ENCODE peak calls at places on chromosomes 6 and 20, in ten cellular contexts. E, C, L, I, W, U, S, H, X and J are unnamed samples.
A peak's percentile ranks its signal among the peaks of the same experiment; 100 is the strongest.

GRCh38 chr6:126077810-126078791 is 91.8 kb downstream of the TRMT11 start:
- DNase-seq in X (no peak), C (no peak), W (no peak), L (no peak), S (peak; percentile 91), U (peak; percentile 51), E (no peak), H (peak; percentile 57), I (no peak), J (no peak)

GRCh38 chr6:27091661-27092315 is 155.7 kb upstream of the PRSS16 start:
- DNase-seq in C (peak; percentile 84), L (peak; percentile 75), H (no peak), W (peak; percentile 89), X (no peak), S (peak; percentile 95), U (peak; percentile 95), E (no peak), I (no peak), J (peak; percentile 91)

GRCh38 chr6:129206761-129207330 is 323.9 kb downstream of the LAMA2 start:
- DNase-seq in L (no peak), C (no peak), X (no peak), E (no peak), S (no peak), H (no peak), I (no peak), W (no peak), U (no peak), J (no peak)

GRCh38 chr20:47956261-47956995 is 171.1 kb upstream of the SULF2 start:
- DNase-seq in E (peak; percentile 36), U (no peak), L (no peak), W (peak; percentile 51), H (no peak), X (no peak), S (peak; percentile 19), C (no peak), I (no peak), J (no peak)

GRCh38 chr20:61736751-61737310 is 328.9 kb downstream of the TAF4 start:
- DNase-seq in L (no peak), W (no peak), C (no peak), U (no peak), E (no peak), I (peak; percentile 18), S (no peak), H (no peak), X (no peak), J (peak; percentile 30)

GRCh38 chr20:56487216-56487615 is 18.8 kb downstream of the RTF2 start:
- DNase-seq in X (no peak), U (no peak), L (no peak), H (no peak), W (no peak), S (no peak), E (no peak), C (no peak), I (peak; percentile 58), J (no peak)

GRCh38 chr6:94501546-94501945 is 1075.8 kb upstream of the MANEA start:
- DNase-seq in L (no peak), U (no peak), H (no peak), W (peak; percentile 0), E (no peak), I (no peak), X (no peak), S (no peak), C (peak; percentile 88), J (no peak)

GRCh38 chr6:101465871-101466270 is 72.4 kb downstream of the GRIK2 start:
- DNase-seq in W (no peak), I (no peak), E (no peak), S (no peak), X (no peak), U (no peak), H (no peak), L (no peak), C (no peak), J (no peak)

GRCh38 chr6:147282566-147282959 is 78.3 kb downstream of the STXBP5 start:
- DNase-seq in L (no peak), E (no peak), I (no peak), X (no peak), U (no peak), C (no peak), S (no peak), W (no peak), H (no peak), J (no peak)

DNA sequence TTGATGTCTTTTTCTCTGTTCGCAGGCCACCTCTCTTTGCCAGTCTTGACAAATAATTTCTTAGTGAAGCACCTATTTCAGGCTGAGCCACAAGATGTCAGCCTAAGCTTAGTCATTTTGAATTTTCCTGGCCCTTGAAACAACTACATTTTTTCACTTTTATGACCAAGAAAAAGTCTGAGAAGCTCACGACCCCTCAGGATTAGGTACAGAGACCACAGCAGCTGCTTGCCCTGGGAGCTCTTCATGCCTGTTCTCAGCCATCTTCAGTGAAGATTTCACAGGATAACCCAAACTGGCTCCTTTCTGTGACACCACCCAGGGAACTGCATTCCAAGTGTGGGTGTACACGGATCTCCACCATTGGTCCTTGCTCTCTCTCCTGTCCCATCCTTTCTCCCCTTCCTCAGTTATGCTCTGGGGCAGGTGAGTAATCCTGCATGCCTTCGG is 38.4 kb upstream of the SPTLC3 start:
- DNase-seq in W (peak; percentile 63), H (no peak), C (peak; percentile 58), I (no peak), S (peak; percentile 60), E (no peak), X (no peak), L (peak; percentile 17), U (peak; percentile 51), J (peak; percentile 62)
- TF ChIP-seq CTCF in W (peak; percentile 69), H (peak; percentile 75), C (peak; percentile 71), I (peak; percentile 60), S (peak; percentile 62), E (peak; percentile 70), X (peak; percentile 70), L (peak; percentile 65), U (peak; percentile 74), J (peak; percentile 72)

GRCh38 chr6:52993461-52993860 is 1.6 kb downstream of the GSTA4 start:
- DNase-seq in L (no peak), U (no peak), X (no peak), H (no peak), E (no peak), W (peak; percentile 17), I (no peak), S (peak; percentile 10), C (no peak), J (no peak)

GRCh38 chr6:52995913-52996685 is 1.0 kb upstream of the GSTA4 start:
- DNase-seq in U (peak; percentile 91), S (peak; percentile 88), H (peak; percentile 71), W (peak; percentile 84), I (peak; percentile 55), L (peak; percentile 53), X (peak; percentile 21), C (peak; percentile 83), E (peak; percentile 34), J (no peak)

GRCh38 chr6:52992980-52993379 is 2.1 kb downstream of the GSTA4 start:
- DNase-seq in H (no peak), E (no peak), U (peak; percentile 81), S (peak; percentile 83), C (peak; percentile 51), I (no peak), W (peak; percentile 47), L (peak; percentile 28), X (no peak), J (no peak)

GRCh38 chr6:52994789-52995078 is 350 bp downstream of the GSTA4 start:
- DNase-seq in C (no peak), L (no peak), W (no peak), I (peak; percentile 57), H (peak; percentile 58), S (no peak), E (peak; percentile 27), X (peak; percentile 33), U (peak; percentile 8), J (no peak)

DNA sequence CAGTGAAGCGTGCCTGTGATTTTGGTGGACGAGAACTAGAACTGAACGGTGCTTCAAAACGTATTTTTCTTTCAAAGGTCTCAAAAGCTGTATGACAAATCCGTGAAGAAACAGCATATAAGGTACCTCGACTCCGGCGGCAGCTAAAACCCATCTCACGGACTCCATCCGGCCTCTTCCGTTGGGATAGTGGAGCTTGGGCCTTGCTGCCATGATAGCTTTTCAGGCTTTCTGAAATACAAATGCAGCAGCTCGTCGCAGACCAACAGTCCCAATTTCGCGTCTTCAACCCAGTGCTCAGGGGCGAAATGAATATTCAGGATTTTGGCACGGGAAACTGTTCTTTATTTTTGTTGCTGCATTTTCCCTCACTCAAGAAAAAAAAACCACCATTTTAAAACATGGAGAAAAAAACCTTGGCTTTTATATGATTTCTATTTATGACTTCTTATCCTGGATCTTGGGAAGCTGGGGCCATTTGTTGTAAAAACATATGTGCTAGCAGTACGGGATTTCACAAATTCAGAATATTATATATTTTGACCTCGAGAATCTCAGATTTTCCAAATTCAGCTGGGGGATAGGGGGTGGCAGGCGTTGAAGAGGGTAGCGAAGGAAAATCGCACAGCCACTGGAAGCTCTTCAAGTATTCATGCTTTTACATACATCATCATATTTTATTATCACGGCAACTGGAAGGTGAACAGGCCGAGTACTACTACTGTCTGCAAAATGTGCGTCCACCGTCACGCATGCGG is 874 bp downstream of the GSTA4 start:
- DNase-seq in S (peak; percentile 56), E (peak; percentile 35), I (no peak), C (peak; percentile 43), U (peak; percentile 51), X (peak; percentile 20), L (no peak), W (peak; percentile 63), H (no peak), J (no peak)
- H3K4me3 ChIP-seq in S (peak overlapping the region; percentile 91), E (peak overlapping the region; percentile 82), I (peak overlapping the region; percentile 71), C (peak overlapping the region; percentile 84), U (peak overlapping the region; percentile 58), X (peak overlapping the region; percentile 74), L (peak overlapping the region; percentile 63), W (peak overlapping the region; percentile 82), H (peak overlapping the region; percentile 65), J (peak overlapping the region; percentile 85)

DNA sequence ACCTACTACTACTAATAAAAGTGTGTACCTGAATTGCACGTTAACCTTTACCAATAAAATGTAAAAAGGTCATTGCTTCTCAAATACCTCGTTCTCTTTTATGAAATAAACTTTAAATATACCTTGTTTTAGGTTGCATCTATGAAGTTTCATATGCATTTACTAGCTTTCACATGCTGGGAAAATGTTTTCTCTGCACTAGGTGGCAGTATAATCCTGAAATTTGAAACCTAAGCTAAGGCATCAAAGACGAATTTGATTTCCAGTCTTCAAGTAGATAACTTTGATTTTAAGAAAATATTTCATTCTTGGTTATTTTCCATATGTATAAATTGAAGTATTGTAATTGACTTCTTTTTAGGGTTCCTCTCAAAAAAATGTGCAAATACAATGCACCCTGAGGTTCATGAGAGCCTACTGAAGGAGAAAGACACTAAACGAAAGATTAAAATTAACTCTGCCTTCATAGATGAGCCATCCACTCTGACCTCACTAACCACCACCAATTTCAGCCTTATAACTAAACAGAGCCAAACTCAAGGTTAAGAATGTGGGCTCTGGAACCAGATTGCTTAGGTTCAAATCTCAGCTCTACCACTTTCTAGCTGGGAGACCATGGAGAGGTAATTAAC is 7.3 kb upstream of the COL9A1 start:
- DNase-seq in E (no peak), C (peak; percentile 69), W (peak; percentile 59), X (no peak), U (peak; percentile 53), S (peak; percentile 61), H (no peak), L (peak; percentile 2), I (no peak), J (no peak)
- TF ChIP-seq CTCF in E (peak; percentile 69), C (peak; percentile 48), W (peak; percentile 67), X (peak; percentile 77), U (peak; percentile 73), S (peak; percentile 65), H (peak; percentile 75), L (peak; percentile 56), I (peak; percentile 61), J (peak; percentile 65)

DNA sequence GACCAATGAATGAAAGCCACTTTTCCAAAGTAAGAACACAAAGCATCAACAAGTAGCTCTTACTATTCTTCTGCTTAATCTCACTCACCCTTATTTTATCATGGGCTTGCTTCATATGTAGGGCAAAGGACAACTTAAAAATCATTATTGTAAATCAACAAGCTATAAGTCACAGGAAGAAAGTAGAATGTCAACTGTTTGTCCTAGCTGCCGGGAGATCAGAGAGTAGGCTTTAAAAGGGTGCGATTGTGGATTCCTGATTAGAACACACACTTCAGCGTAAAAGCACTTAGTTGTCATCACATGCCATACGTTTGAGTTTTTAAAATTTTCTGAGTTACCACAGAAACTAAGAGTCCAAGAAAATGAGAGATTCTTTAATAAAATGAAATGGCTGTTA is 44.4 kb upstream of the NHSL1 start:
- DNase-seq in S (no peak), C (no peak), W (no peak), E (no peak), X (no peak), H (no peak), I (no peak), L (no peak), U (no peak), J (no peak)
- H3K4me3 ChIP-seq in S (no peak overlapping the region), C (no peak overlapping the region), W (peak overlapping the region; percentile 47), E (peak overlapping the region; percentile 65), X (peak overlapping the region; percentile 51), H (no peak overlapping the region), I (peak overlapping the region; percentile 52), L (no peak overlapping the region), U (no peak overlapping the region), J (no peak overlapping the region)